ENCODE peak calls at places on chromosome 4, in eight cellular contexts. V is neuronal stem cell, A is neural progenitor cell, R is K562, D is HCT116, O is PC-3, N is GM23248, Z is mammary epithelial cell. M is an unnamed sample. For H3K4me1, the result is how much of the 10 kb centered on the place peaks cover.

GRCh38 chr4:141275834-141276233 is 55.1 kb downstream of the ZNF330 start:
- DNase-seq in D (no peak), O (peak), N (peak), Z (no peak), V (no peak), A (no peak), R (no peak), M (no peak)

GRCh38 chr4:180057891-180058643 is 2185.1 kb upstream of the TENM3 start:
- DNase-seq in Z (peak), R (no peak), V (peak), D (no peak), O (no peak), N (peak), A (peak), M (peak)

GRCh38 chr4:109921384-109921808 is 8.7 kb downstream of the EGF start:
- DNase-seq in R (no peak), N (peak), Z (peak), D (no peak), A (peak), V (peak), O (peak), M (no peak)

GRCh38 chr4:948101-948935 is 16.1 kb downstream of the TMEM175 start:
- DNase-seq in Z (no peak), R (no peak), N (no peak), D (no peak), O (no peak), V (no peak), A (no peak), M (no peak)

GRCh38 chr4:130306566-130306965 is 1210.6 kb downstream of the C4orf33 start:
- DNase-seq in V (no peak), Z (no peak), A (peak), R (no peak), N (no peak), D (no peak), O (no peak), M (no peak)

GRCh38 chr4:21387683-21388082 is 560.9 kb downstream of the KCNIP4 start:
- DNase-seq in D (no peak), N (no peak), O (no peak), Z (peak), V (no peak), R (no peak), A (no peak), M (no peak)

GRCh38 chr4:151530783-151531182 is 121.8 kb downstream of the FHIP1A start:
- DNase-seq in V (no peak), O (peak), D (no peak), R (peak), Z (no peak), N (peak), A (no peak), M (no peak)

GRCh38 chr4:31461425-31461824 is 741.3 kb downstream of the PCDH7 start:
- DNase-seq in O (peak), A (no peak), N (peak), V (no peak), D (peak), Z (peak), R (peak), M (no peak)

GRCh38 chr4:1446502-1447153 is 40.4 kb upstream of the NKX1-1 start:
- DNase-seq in N (no peak), A (no peak), O (no peak), Z (no peak), V (no peak), R (no peak), D (no peak), M (no peak)

GRCh38 chr4:159481936-159482335 is 379.1 kb downstream of the RAPGEF2 start:
- DNase-seq in N (no peak), D (no peak), V (no peak), A (no peak), O (no peak), Z (peak), R (no peak), M (no peak)

GRCh38 chr4:11954093-11954492 is 525.4 kb upstream of the HS3ST1 start:
- DNase-seq in R (no peak), N (peak), A (peak), V (peak), D (peak), Z (peak), O (peak), M (peak)

GRCh38 chr4:7698586-7698985 is 241.1 kb downstream of the AFAP1 start:
- DNase-seq in R (peak), N (peak), D (no peak), O (no peak), A (peak), Z (peak), V (no peak), M (no peak)

GRCh38 chr4:13298655-13299054 is 185.5 kb downstream of the RAB28 start:
- DNase-seq in D (no peak), O (no peak), N (no peak), R (no peak), A (no peak), V (no peak), Z (no peak), M (no peak)

GRCh38 chr4:70892086-70892769 is 9.9 kb upstream of the MOB1B start:
- DNase-seq in V (no peak), A (no peak), N (no peak), Z (no peak), D (no peak), O (no peak), R (peak), M (no peak)

GRCh38 chr4:80540785-80541469 is 205.4 kb downstream of the CFAP299 start:
- DNase-seq in N (peak), D (no peak), R (no peak), Z (peak), V (no peak), O (no peak), A (no peak), M (no peak)

GRCh38 chr4:24896977-24897376 is 15.9 kb downstream of the CCDC149 start:
- DNase-seq in V (no peak), D (no peak), Z (no peak), R (no peak), A (no peak), N (no peak), O (no peak), M (no peak)

GRCh38 chr4:186934841-186935443 is 211.3 kb upstream of the FAT1 start:
- DNase-seq in R (no peak), Z (peak), A (no peak), O (peak), V (no peak), D (no peak), N (no peak), M (peak)

GRCh38 chr4:108931926-108932325 is 169.1 kb upstream of the ETNPPL start:
- DNase-seq in R (no peak), V (no peak), O (no peak), N (no peak), A (no peak), D (no peak), Z (no peak), M (no peak)

GRCh38 chr4:108030332-108030731 is 40.6 kb downstream of the HADH start:
- DNase-seq in A (peak), D (peak), R (peak), V (peak), N (peak), O (peak), Z (peak), M (peak)

GRCh38 chr4:182764642-182765041 is 152.5 kb downstream of the DCTD start:
- DNase-seq in Z (no peak), O (no peak), A (no peak), V (no peak), N (no peak), R (no peak), D (no peak), M (no peak)

GRCh38 chr4:8315343-8316250 is 46.0 kb downstream of the HTRA3 start:
- DNase-seq in N (peak), Z (peak), V (peak), D (peak), R (no peak), O (peak), A (peak), M (peak)

GRCh38 chr4:158710814-158711213 is 12.4 kb downstream of the PPID start:
- DNase-seq in V (no peak), A (no peak), O (peak), Z (no peak), N (peak), R (no peak), D (no peak), M (no peak)

GRCh38 chr4:8045909-8046308 is 106.2 kb upstream of the AFAP1 start:
- DNase-seq in O (no peak), N (no peak), V (no peak), R (no peak), A (no peak), Z (no peak), D (no peak), M (no peak)

DNA sequence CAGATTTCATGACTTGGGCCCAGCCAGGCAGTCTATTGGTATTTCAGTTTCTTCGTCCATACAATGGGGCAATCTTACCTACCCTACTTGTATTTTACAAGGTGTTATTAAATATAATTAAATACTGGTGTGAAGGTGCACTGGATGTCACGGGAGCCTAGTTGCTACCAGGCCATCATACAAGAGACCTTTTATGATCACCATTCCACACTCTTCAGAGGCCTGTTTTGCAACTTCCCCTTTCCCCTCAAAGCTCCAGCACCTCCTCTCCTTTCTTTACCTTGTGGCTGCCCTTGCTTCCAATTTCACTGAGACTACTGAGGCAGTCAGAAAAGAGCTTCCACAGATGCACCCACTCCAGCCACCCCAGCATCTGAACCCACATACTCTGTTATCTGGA is 93.8 kb upstream of the HELT start:
- DNase-seq in A (no peak), R (no peak), Z (no peak), O (no peak), N (no peak), D (no peak), V (no peak), M (peak)
- H3K4me2 ChIP-seq in A (no peak), R (no peak), Z (no peak), O (no peak), N (no peak), D (no peak), V (no peak), M (peak)

DNA sequence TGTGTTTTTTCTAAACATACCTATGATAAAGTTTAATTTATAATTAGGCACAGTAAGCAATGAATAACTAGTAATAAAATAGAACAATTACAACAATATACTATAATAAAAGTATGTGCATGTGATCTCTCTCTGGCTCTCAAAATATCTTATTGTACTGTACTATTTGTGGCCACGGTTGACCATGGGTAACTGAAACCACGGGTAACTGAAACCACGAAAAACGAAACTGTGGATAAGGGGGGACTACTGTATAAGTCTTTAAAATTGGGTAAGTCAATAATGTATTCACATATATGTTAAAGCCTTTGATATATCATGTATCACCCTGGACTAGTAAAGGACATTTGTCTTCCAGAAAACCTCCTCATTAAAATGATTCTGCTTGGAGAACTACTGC is 20.0 kb downstream of the TMEM154 start:
- DNase-seq in N (no peak), A (no peak), O (no peak), Z (no peak), V (no peak), R (no peak), D (no peak), M (peak)
- H3K4me1 ChIP-seq in N (under half), A (under half), O (under half), Z (under half), V (under half), R (under half), D (under half), M (half or more)

DNA sequence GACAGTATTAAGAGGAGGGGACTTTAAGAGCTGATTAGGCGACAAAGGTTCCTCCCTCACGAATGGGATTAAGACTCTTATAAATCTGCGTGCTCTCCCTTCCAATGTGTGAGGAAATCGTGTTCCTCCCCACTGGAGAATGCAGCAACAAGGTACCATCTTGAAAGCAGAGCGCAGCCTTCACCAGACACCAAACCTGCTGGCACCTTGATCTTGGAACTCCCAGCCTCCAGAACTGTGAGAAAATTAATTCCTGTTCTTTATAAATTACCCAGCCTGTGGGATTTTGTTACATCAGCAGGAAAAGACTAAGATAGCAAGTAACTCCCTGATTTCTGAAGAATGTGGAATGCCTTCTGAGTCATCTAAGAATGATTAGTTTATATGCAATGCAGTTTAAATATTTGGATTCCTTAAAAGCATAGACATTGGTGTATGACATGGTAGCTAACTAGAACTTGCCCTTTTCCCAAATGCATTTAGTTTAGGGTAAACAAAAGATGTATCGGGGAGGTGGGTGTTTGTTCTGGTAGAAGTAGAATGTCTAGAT is 86.1 kb downstream of the USP46 start:
- DNase-seq in D (no peak), V (no peak), O (peak), Z (peak), R (no peak), A (no peak), N (peak), M (no peak)
- H3K4me2 ChIP-seq in D (no peak), V (no peak), O (peak), Z (no peak), R (no peak), A (no peak), N (peak), M (no peak)

GRCh38 chr4:6516281-6516680 is 43.9 kb upstream of the PPP2R2C start:
- DNase-seq in N (no peak), V (no peak), Z (no peak), D (no peak), A (no peak), O (no peak), R (no peak), M (no peak)
- H3K4me1 ChIP-seq in N (under half), V (under half), Z (under half), D (under half), A (under half), O (under half), R (under half), M (under half)

GRCh38 chr4:150231108-150231770 is 153.0 kb downstream of the DCLK2 start:
- DNase-seq in V (no peak), D (no peak), N (no peak), R (no peak), Z (no peak), A (no peak), O (no peak), M (no peak)

GRCh38 chr4:150229538-150229937 is 151.3 kb downstream of the DCLK2 start:
- DNase-seq in R (no peak), A (no peak), O (peak), Z (peak), N (peak), V (no peak), D (no peak), M (no peak)

GRCh38 chr4:150232029-150232428 is 153.8 kb downstream of the DCLK2 start:
- DNase-seq in N (no peak), D (no peak), Z (no peak), A (no peak), V (no peak), O (no peak), R (no peak), M (no peak)

GRCh38 chr4:150234246-150234645 is 156.0 kb downstream of the DCLK2 start:
- DNase-seq in Z (no peak), D (no peak), R (no peak), N (peak), O (no peak), V (no peak), A (no peak), M (no peak)

GRCh38 chr4:150230556-150230955 is 152.3 kb downstream of the DCLK2 start:
- DNase-seq in V (no peak), R (no peak), A (no peak), N (no peak), D (no peak), Z (no peak), O (no peak), M (no peak)
- H3K4me2 ChIP-seq in V (no peak), R (no peak), A (no peak), N (no peak), D (no peak), Z (no peak), O (no peak), M (no peak)

GRCh38 chr4:156825074-156825473 is 146.5 kb downstream of the PDGFC start:
- DNase-seq in D (no peak), V (no peak), O (peak), Z (peak), N (no peak), A (no peak), R (no peak), M (no peak)

GRCh38 chr4:156832886-156833285 is 138.7 kb downstream of the PDGFC start:
- DNase-seq in N (peak), D (no peak), A (no peak), V (no peak), O (no peak), Z (no peak), R (no peak), M (no peak)

GRCh38 chr4:156829194-156829593 is 142.4 kb downstream of the PDGFC start:
- DNase-seq in O (no peak), N (peak), Z (peak), V (no peak), A (no peak), R (no peak), D (no peak), M (no peak)

GRCh38 chr4:156827519-156827918 is 144.1 kb downstream of the PDGFC start:
- DNase-seq in D (no peak), O (no peak), Z (no peak), N (peak), R (no peak), V (no peak), A (no peak), M (no peak)

DNA sequence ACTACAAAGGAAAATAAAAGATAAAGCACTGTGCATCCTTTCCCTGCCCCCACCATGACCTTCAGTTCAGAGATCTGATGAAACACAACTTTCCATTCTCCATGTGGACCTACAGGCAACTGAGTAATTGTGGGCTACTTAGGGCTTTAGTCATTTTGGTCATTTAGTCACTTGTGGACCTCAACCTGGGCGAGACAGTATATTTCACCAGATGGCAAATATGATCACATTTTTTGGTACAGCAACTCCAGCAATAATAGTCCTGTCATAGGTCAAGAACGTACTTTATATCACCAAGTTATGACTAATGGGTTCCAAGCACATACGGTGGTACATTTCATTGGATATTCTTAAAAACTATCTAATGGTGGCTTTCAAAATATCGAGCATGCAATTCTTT is 141.2 kb downstream of the PDGFC start:
- DNase-seq in V (no peak), N (peak), R (no peak), D (no peak), O (peak), A (no peak), Z (peak), M (no peak)
- H3K4me1 ChIP-seq in V (under half), N (under half), R (under half), D (under half), O (under half), A (under half), Z (under half), M (under half)

DNA sequence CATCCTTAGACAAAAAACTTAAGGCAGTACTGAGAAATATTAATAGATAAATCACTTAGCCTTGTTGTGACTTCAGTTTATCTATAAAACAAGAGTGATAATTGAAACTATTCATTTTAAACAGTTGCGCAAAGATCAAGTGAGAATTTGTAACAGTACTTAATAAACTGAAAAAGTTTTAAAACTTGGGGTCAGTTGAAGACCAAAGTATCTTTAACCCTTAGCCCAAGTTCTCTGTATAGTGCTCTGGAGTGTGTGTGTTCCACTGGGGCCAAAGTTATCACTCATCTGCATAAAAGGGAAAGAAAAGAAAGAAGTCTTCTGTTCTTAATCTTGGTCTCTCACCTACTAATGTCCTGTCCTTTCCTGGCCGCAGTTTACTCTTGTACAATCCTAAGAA is 11.3 kb downstream of the SMIM14 start:
- DNase-seq in V (no peak), Z (no peak), O (no peak), R (no peak), N (no peak), A (no peak), D (no peak), M (no peak)
- H3K4me2 ChIP-seq in V (no peak), Z (no peak), O (no peak), R (no peak), N (no peak), A (no peak), D (no peak), M (no peak)

DNA sequence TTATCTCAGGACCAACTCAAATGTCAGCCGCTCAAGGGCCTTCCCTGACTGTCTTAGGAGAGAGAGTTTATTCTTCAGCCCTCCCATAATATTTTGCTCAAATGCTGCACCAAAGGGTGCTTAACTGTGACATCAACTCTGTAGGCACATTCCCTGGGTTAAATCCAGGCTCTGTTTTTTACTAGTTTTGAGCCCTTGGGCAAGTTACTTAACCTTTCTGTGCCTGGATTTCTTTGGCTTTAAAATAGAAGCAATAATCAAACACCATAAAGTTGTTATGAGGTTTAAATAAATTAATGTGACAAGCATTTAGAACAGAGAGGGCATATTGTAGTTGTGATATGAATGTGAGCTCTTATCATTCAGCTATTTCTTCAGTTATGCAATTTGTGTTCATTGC is 54.2 kb upstream of the LIMCH1 start:
- DNase-seq in D (no peak), Z (no peak), R (no peak), O (no peak), A (no peak), V (no peak), N (no peak), M (no peak)
- H3K4me1 ChIP-seq in D (under half), Z (under half), R (under half), O (under half), A (under half), V (under half), N (under half), M (under half)

M was measured in MM.1S.